ENCODE peak calls at places on chromosomes 11 and 22, in five cellular contexts. H is HFFc6; V is naive thymus-derived CD4-positive, alpha-beta T cell; X is ovary; W is AG04450. R is an unnamed sample.

GRCh38 chr11:126146454-126147192 is 64.8 kb downstream of the RPUSD4 start:
- DNase-seq in H (no peak), X (no peak), W (no peak), V (no peak), R (no peak)

GRCh38 chr22:23431337-23432072 is 148.6 kb downstream of the IGLL1 start:
- DNase-seq in H (no peak), W (no peak), V (no peak), X (peak; percentile 42), R (no peak)

GRCh38 chr11:3202759-3203158 is 15.9 kb downstream of the MRGPRG start:
- DNase-seq in H (no peak), V (no peak), W (no peak), X (no peak), R (peak; percentile 57)

GRCh38 chr22:21816472-21816786 is 51.0 kb downstream of the MAPK1 start:
- DNase-seq in V (no peak), W (no peak), H (no peak), X (no peak), R (no peak)

GRCh38 chr11:8709002-8709672 is 26.5 kb downstream of the RPL27A start:
- DNase-seq in X (peak; percentile 89), V (no peak), W (peak; percentile 94), H (peak; percentile 89), R (peak; percentile 79)

GRCh38 chr11:124917115-124917637 is 1.9 kb upstream of the HEPN1 start:
- DNase-seq in X (no peak), V (no peak), W (peak; percentile 80), H (no peak), R (no peak)

GRCh38 chr11:134488913-134489312 is 76.9 kb upstream of the B3GAT1 start:
- DNase-seq in H (no peak), W (no peak), V (no peak), X (no peak), R (no peak)

GRCh38 chr11:64331569-64332371 is 8.2 kb upstream of the CCDC88B start:
- DNase-seq in W (peak; percentile 38), V (peak; percentile 50), X (peak; percentile 53), H (peak; percentile 92), R (peak; percentile 87)

GRCh38 chr22:37428649-37429586 is 1.6 kb upstream of the ELFN2 start:
- DNase-seq in H (no peak), W (no peak), X (no peak), V (peak; percentile 64), R (no peak)

GRCh38 chr11:3189193-3189843 is 24.2 kb upstream of the OSBPL5 start:
- DNase-seq in X (no peak), H (no peak), V (no peak), W (no peak), R (no peak)

GRCh38 chr11:61752117-61752924 is at the start of gene MYRF:
- DNase-seq in W (no peak), H (peak; percentile 5), X (peak; percentile 59), V (peak; percentile 71), R (peak; percentile 94)

GRCh38 chr11:73218106-73218829 is at the start of gene P2RY2:
- DNase-seq in V (no peak), W (no peak), H (no peak), X (peak; percentile 43), R (peak; percentile 72)

GRCh38 chr11:47908198-47908597 is 60.0 kb upstream of the NUP160 start:
- DNase-seq in X (no peak), V (no peak), H (no peak), W (no peak), R (no peak)

GRCh38 chr11:131898872-131899400 is 528.5 kb downstream of the NTM start:
- DNase-seq in X (no peak), W (no peak), V (no peak), H (no peak), R (no peak)

GRCh38 chr11:78744202-78744601 is 169.5 kb upstream of the NARS2 start:
- DNase-seq in V (no peak), X (no peak), W (no peak), H (no peak), R (no peak)

GRCh38 chr11:112477929-112478317 is 217.3 kb upstream of the PLET1 start:
- DNase-seq in X (no peak), W (no peak), H (no peak), V (no peak), R (no peak)

GRCh38 chr11:114832532-114833125 is 154.3 kb downstream of the NXPE2 start:
- DNase-seq in H (no peak), W (no peak), V (no peak), X (no peak), R (no peak)

GRCh38 chr11:75792127-75792731 is 22.8 kb upstream of the UVRAG start:
- DNase-seq in W (no peak), X (no peak), H (no peak), V (no peak), R (no peak)

GRCh38 chr11:13713982-13714381 is 45.5 kb downstream of the FAR1 start:
- DNase-seq in H (no peak), W (no peak), V (no peak), X (no peak), R (no peak)

GRCh38 chr22:32777997-32778396 is 23.5 kb upstream of the TIMP3 start:
- DNase-seq in W (no peak), X (no peak), H (no peak), V (no peak), R (no peak)

GRCh38 chr11:2574043-2574552 is 125.7 kb downstream of the KCNQ1OT1 start:
- DNase-seq in V (no peak), H (no peak), X (no peak), W (no peak), R (no peak)

GRCh38 chr11:94897330-94897768 is 76.0 kb downstream of the CWC15 start:
- DNase-seq in H (peak; percentile 21), V (peak; percentile 33), W (no peak), X (peak; percentile 25), R (peak; percentile 41)

GRCh38 chr22:29143848-29144785 is 61.6 kb upstream of the EMID1 start:
- DNase-seq in H (no peak), W (no peak), X (no peak), V (no peak), R (no peak)

GRCh38 chr22:43563571-43563970 is 151.8 kb downstream of the MPPED1 start:
- DNase-seq in X (no peak), W (no peak), H (no peak), V (no peak), R (no peak)

GRCh38 chr22:27476729-27477128 is 324.8 kb downstream of the MN1 start:
- DNase-seq in H (peak; percentile 77), X (no peak), V (no peak), W (no peak), R (no peak)

GRCh38 chr11:97732011-97732632 is 1288.6 kb upstream of the CNTN5 start:
- DNase-seq in W (no peak), H (no peak), V (no peak), X (no peak), R (no peak)

GRCh38 chr11:113138731-113139130 is 175.7 kb upstream of the TTC12 start:
- DNase-seq in V (no peak), W (no peak), H (no peak), X (no peak), R (no peak)

GRCh38 chr22:49011769-49012598 is 815.7 kb downstream of the BRD1 start:
- DNase-seq in X (no peak), H (no peak), V (no peak), W (no peak), R (peak; percentile 49)

GRCh38 chr11:71488086-71488967 is 35.3 kb downstream of the NADSYN1 start:
- DNase-seq in X (peak; percentile 39), H (peak; percentile 34), W (peak; percentile 32), V (no peak), R (no peak)

GRCh38 chr11:22337571-22338464 is at the start of gene SLC17A6:
- DNase-seq in V (peak; percentile 12), H (no peak), W (no peak), X (no peak), R (no peak)

GRCh38 chr11:66561178-66561974 is 7.0 kb downstream of the CTSF start:
- DNase-seq in V (no peak), W (no peak), H (no peak), X (no peak), R (no peak)

R was measured in pancreas.